ENCODE peak calls at places on chromosome 19, in four cellular contexts. L is SK-N-MC, A is transverse colon, W is GM12892. Q is an unnamed sample.
A peak's percentile ranks its signal among the peaks of the same experiment; 100 is the strongest.

GRCh38 chr19:46529622-46530451 is 34.2 kb upstream of the PNMA8B start:
- DNase-seq in L (no peak), A (peak; percentile 70), W (peak; percentile 60), Q (no peak)

GRCh38 chr19:19652482-19653295 is 9.2 kb upstream of the GMIP start:
- DNase-seq in L (no peak), A (no peak), W (peak; percentile 16), Q (no peak)

GRCh38 chr19:12065100-12065538 is 588 bp downstream of the ZNF844 start:
- DNase-seq in L (no peak), A (peak; percentile 16), W (no peak), Q (no peak)

GRCh38 chr19:39843919-39844793 is 2.0 kb downstream of the FBL start:
- DNase-seq in L (no peak), A (no peak), W (no peak), Q (no peak)

GRCh38 chr19:48195106-48195830 is 24.8 kb downstream of the ZSWIM9 start:
- DNase-seq in L (no peak), A (no peak), W (no peak), Q (no peak)

GRCh38 chr19:39834287-39834841 is 402 bp upstream of the DYRK1B start:
- DNase-seq in L (no peak), A (no peak), W (no peak), Q (no peak)

GRCh38 chr19:15062036-15062435 is 12.8 kb downstream of the CASP14 start:
- DNase-seq in L (no peak), A (no peak), W (no peak), Q (no peak)

GRCh38 chr19:3601021-3601420 is 5.7 kb downstream of the TBXA2R start:
- DNase-seq in L (no peak), A (no peak), W (no peak), Q (no peak)

GRCh38 chr19:31304877-31305312 is 44.3 kb downstream of the TSHZ3 start:
- DNase-seq in L (peak; percentile 90), A (no peak), W (no peak), Q (no peak)

GRCh38 chr19:44785993-44786392 is 8.3 kb downstream of the CBLC start:
- DNase-seq in L (no peak), A (no peak), W (no peak), Q (no peak)

GRCh38 chr19:44788971-44789370 is 11.3 kb downstream of the CBLC start:
- DNase-seq in L (no peak), A (no peak), W (no peak), Q (no peak)

GRCh38 chr19:44782729-44783128 is 5.0 kb downstream of the CBLC start:
- DNase-seq in L (no peak), A (no peak), W (no peak), Q (no peak)

GRCh38 chr19:44783545-44783944 is 5.9 kb downstream of the CBLC start:
- DNase-seq in L (no peak), A (no peak), W (no peak), Q (no peak)

GRCh38 chr19:44785271-44785670 is 7.6 kb downstream of the CBLC start:
- DNase-seq in L (no peak), A (no peak), W (no peak), Q (no peak)
- TF ChIP-seq POLR2AphosphoS5 in L (no peak), A (no peak), W (no peak), Q (no peak)

DNA sequence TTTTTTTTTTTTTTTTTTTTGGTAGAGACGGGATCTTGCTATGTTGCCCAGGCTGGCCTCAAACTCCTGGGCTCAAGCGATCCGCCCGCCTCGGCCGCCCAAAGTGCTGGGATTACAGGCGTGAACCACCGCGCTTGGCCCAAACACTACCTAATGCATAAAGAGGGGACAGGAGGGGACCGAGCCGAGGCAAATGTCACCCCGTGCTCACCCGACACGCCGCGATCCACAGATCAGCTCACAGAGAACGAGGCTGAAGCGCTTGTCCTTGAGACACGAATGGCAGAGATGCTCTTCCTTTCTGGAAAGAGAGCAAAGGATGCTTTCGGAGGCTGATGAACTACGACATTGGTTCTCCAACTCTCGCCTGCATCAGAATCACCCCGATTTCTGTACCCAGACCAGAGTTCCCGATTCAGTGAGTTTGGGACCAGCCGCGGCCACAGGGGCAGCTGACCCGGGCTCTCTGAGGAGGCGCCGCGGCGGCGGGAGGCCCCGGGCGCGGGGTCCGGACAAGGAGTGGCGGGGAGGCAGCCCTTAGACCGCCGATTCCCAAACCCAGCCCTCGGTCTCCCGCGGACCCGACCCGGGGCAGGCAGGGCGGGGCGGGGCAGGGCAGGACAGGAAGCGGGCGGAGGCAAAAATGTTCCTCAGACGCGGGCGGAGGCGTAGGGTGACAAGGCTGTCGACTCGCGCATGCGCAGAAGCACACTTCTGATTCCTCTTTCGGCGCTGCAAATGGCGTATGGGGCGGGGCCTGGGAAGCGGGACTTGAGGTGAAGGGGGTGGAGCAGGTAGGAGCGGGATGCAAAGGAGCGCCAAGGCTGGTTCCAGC is at the start of gene ZNF699:
- DNase-seq in L (peak; percentile 92), A (peak; percentile 99), W (peak; percentile 81), Q (peak; percentile 99)
- TF ChIP-seq POLR2AphosphoS5 in L (peak; percentile 53), A (peak; percentile 87), W (no peak), Q (peak; percentile 90)

GRCh38 chr19:34359140-34359953 is 5.6 kb upstream of the GPI start:
- DNase-seq in L (no peak), A (peak; percentile 98), W (peak; percentile 96), Q (peak; percentile 99)
- TF ChIP-seq POLR2AphosphoS5 in L (peak; percentile 55), A (peak; percentile 74), W (no peak), Q (peak; percentile 96)

GRCh38 chr19:41901707-41902360 is 18.9 kb downstream of the ARHGEF1 start:
- DNase-seq in L (no peak), A (no peak), W (no peak), Q (no peak)

GRCh38 chr19:41905273-41906002 is 22.5 kb downstream of the ARHGEF1 start:
- DNase-seq in L (no peak), A (no peak), W (no peak), Q (no peak)

GRCh38 chr19:41904118-41904870 is 21.3 kb downstream of the ARHGEF1 start:
- DNase-seq in L (no peak), A (peak; percentile 90), W (no peak), Q (no peak)

GRCh38 chr19:41903161-41903953 is 20.4 kb downstream of the ARHGEF1 start:
- DNase-seq in L (no peak), A (no peak), W (no peak), Q (no peak)

GRCh38 chr19:41902594-41902993 is 19.6 kb downstream of the ARHGEF1 start:
- DNase-seq in L (no peak), A (no peak), W (no peak), Q (no peak)
- TF ChIP-seq POLR2AphosphoS5 in L (no peak), A (no peak), W (no peak), Q (no peak)

Q was measured in esophagus muscularis mucosa.